ENCODE peak calls at places on chromosomes 7 and 10, in ten cellular contexts. Y, C, B, Z, T, A, E, U, V and W are unnamed samples.

GRCh38 chr7:107020400-107020799 is 24.1 kb upstream of the PRKAR2B start:
- DNase-seq in Y (no peak), C (no peak), B (no peak), Z (no peak), T (no peak), A (no peak), E (no peak), U (no peak), V (no peak), W (no peak)

GRCh38 chr10:99661370-99661749 is 2.1 kb downstream of the ENTPD7 start:
- DNase-seq in Y (no peak), C (no peak), B (no peak), Z (no peak), T (no peak), A (no peak), E (no peak), U (no peak), V (peak; percentile 93), W (no peak)

GRCh38 chr7:131564640-131565039 is 8.2 kb upstream of the PODXL start:
- DNase-seq in Y (no peak), C (no peak), B (peak; percentile 24), Z (no peak), T (no peak), A (no peak), E (no peak), U (no peak), V (no peak), W (no peak)

GRCh38 chr10:113822174-113822573 is 31.7 kb downstream of the DCLRE1A start:
- DNase-seq in Y (no peak), C (no peak), B (no peak), Z (no peak), T (no peak), A (no peak), E (no peak), U (no peak), V (no peak), W (no peak)

GRCh38 chr10:98267894-98268693 is at the start of gene LOXL4:
- DNase-seq in Y (peak; percentile 88), C (no peak), B (peak; percentile 78), Z (no peak), T (no peak), A (no peak), E (no peak), U (no peak), V (no peak), W (peak; percentile 53)

GRCh38 chr10:63003816-63004453 is 129.2 kb upstream of the NRBF2 start:
- DNase-seq in Y (no peak), C (no peak), B (no peak), Z (no peak), T (no peak), A (no peak), E (no peak), U (no peak), V (no peak), W (no peak)

GRCh38 chr10:5585517-5586222 is 60.9 kb downstream of the CALML3 start:
- DNase-seq in Y (no peak), C (no peak), B (no peak), Z (no peak), T (no peak), A (no peak), E (peak; percentile 31), U (no peak), V (no peak), W (no peak)

GRCh38 chr10:115818015-115818414 is 455.0 kb downstream of the GFRA1 start:
- DNase-seq in Y (no peak), C (no peak), B (no peak), Z (no peak), T (no peak), A (no peak), E (no peak), U (no peak), V (peak; percentile 43), W (no peak)

GRCh38 chr7:23955145-23955544 is 245.1 kb downstream of the STK31 start:
- DNase-seq in Y (no peak), C (no peak), B (no peak), Z (no peak), T (no peak), A (no peak), E (no peak), U (no peak), V (peak; percentile 6), W (no peak)

GRCh38 chr10:101840102-101840684 is 3.4 kb downstream of the KCNIP2 start:
- DNase-seq in Y (no peak), C (peak; percentile 22), B (no peak), Z (no peak), T (no peak), A (no peak), E (no peak), U (no peak), V (no peak), W (no peak)

GRCh38 chr7:101588131-101588935 is 40.8 kb downstream of the MYL10 start:
- DNase-seq in Y (peak; percentile 74), C (no peak), B (no peak), Z (no peak), T (no peak), A (no peak), E (no peak), U (no peak), V (no peak), W (no peak)

GRCh38 chr10:48466611-48467240 is 138.1 kb downstream of the ARHGAP22 start:
- DNase-seq in Y (peak; percentile 82), C (no peak), B (no peak), Z (no peak), T (no peak), A (no peak), E (no peak), U (peak; percentile 20), V (no peak), W (no peak)

GRCh38 chr10:35422236-35422635 is 85.9 kb downstream of the CCNY start:
- DNase-seq in Y (no peak), C (no peak), B (no peak), Z (no peak), T (no peak), A (no peak), E (peak; percentile 31), U (no peak), V (peak; percentile 27), W (no peak)

GRCh38 chr10:43692051-43692825 is 43.6 kb upstream of the ZNF32 start:
- DNase-seq in Y (no peak), C (peak; percentile 38), B (peak; percentile 45), Z (no peak), T (no peak), A (peak; percentile 12), E (no peak), U (no peak), V (peak; percentile 28), W (no peak)

GRCh38 chr7:138603549-138604324 is 97.4 kb downstream of the SVOPL start:
- DNase-seq in Y (no peak), C (no peak), B (peak; percentile 85), Z (no peak), T (no peak), A (no peak), E (peak; percentile 63), U (no peak), V (no peak), W (no peak)

GRCh38 chr7:36037121-36037662 is 115.9 kb upstream of the EEPD1 start:
- DNase-seq in Y (peak; percentile 84), C (peak; percentile 89), B (peak; percentile 38), Z (peak; percentile 37), T (no peak), A (peak; percentile 58), E (no peak), U (peak; percentile 77), V (peak; percentile 74), W (no peak)

DNA sequence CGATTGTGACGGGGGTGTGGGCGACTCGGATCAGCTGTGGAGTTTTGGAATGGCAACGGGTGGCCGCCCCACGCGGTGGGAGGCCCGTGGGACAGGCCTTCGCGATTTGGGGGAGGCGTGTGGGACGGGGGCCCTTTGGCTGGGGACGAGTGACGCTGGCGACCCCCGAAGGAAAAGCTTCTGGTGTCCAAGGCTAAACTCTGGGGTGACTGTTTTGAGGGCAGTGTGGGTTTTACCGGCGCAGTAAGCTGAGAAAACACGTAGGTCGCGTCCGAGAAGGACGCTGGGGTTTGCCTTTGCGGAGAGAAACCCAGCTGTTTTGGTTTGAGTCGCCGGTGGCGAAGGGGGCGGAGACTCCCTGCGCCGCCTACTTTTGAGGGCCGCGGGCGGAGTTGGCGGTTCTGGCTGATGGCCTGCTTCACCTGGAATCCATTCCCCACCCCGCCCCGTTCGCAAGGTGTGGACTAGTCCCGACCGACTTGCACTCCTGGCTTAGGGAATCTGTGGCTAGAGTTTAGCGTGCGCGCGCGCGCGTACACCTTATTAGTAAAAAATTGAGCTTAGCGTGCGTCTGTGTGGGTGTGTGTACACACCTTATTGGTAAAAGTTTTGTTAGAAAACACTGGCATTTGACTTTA is 606 bp downstream of the TAX1BP1 start:
- DNase-seq in Y (peak; percentile 97), C (peak; percentile 97), B (peak; percentile 94), Z (peak; percentile 96), T (peak; percentile 35), A (peak; percentile 88), E (peak; percentile 89), U (peak; percentile 97), V (peak; percentile 67), W (peak; percentile 62)
- TF ChIP-seq POLR2A in Y (no peak), C (peak; percentile 87), B (peak; percentile 73), Z (peak; percentile 82), T (peak; percentile 74), A (peak; percentile 7), E (peak; percentile 74), U (peak; percentile 48), V (peak; percentile 75), W (no peak)

DNA sequence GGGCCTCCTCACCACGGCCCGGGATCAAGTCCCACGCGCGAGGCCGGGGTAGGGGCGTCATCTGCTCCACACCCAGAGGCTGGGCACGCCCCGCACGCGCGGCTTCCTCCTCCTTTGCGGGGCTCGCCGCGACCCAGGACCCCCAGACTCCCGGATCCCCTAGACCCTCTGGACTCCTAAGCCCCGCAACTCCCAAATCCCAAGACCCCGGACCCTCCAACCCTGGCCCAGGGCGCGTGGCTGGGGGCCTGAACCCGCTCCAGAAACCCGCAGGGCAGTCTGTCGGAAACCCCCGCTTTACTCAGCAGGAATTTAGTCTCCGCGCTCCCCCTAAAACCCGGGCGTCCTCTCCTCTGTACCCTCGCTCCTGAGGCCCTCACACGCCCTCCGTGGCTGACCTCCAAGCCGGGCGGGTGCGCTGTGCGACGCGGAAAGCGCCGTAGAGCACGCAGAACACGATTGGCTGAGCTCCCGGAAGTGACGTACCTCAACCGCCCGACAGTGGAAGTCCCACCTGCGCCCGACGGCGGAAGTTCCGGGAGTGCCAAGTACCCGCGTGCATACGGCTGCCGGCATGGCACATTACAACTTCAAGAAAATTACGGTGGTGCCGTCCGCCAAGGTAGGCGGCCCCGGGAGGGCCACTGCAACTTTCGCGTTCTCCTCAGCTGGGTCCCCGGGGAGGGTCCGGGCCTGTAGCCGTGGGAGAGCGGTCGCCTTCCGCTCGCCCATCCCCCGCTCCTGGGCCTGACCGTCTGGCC is at the start of gene GTPBP4:
- DNase-seq in Y (peak; percentile 100), C (peak; percentile 99), B (peak; percentile 99), Z (peak; percentile 99), T (peak; percentile 86), A (peak; percentile 100), E (peak; percentile 94), U (peak; percentile 100), V (peak; percentile 97), W (peak; percentile 99)
- TF ChIP-seq POLR2A in Y (no peak), C (peak; percentile 87), B (peak; percentile 78), Z (peak; percentile 91), T (peak; percentile 88), A (peak; percentile 81), E (peak; percentile 81), U (peak; percentile 87), V (peak; percentile 87), W (peak; percentile 87)

GRCh38 chr7:1055084-1055450 is 10.7 kb downstream of the GPR146 start:
- DNase-seq in Y (peak; percentile 92), C (peak; percentile 44), B (peak; percentile 93), Z (peak; percentile 51), T (no peak), A (peak; percentile 91), E (no peak), U (peak; percentile 88), V (peak; percentile 26), W (no peak)
- TF ChIP-seq POLR2A in Y (no peak), C (no peak), B (no peak), Z (no peak), T (no peak), A (peak; percentile 60), E (no peak), U (no peak), V (no peak), W (no peak)

GRCh38 chr10:26859241-26860025 is 1.3 kb downstream of the ABI1 start:
- DNase-seq in Y (no peak), C (no peak), B (no peak), Z (no peak), T (no peak), A (no peak), E (peak; percentile 22), U (no peak), V (peak; percentile 38), W (no peak)
- TF ChIP-seq POLR2A in Y (no peak), C (no peak), B (no peak), Z (no peak), T (no peak), A (no peak), E (no peak), U (no peak), V (no peak), W (no peak)